ENCODE peak calls at places on chromosome 9, in six cellular contexts. O is sigmoid colon, N is WTC11, R is A673, H is left lung, G is tibial nerve. V is an unnamed sample.
A peak's percentile ranks its signal among the peaks of the same experiment; 100 is the strongest.

GRCh38 chr9:86405926-86406325 is 51.7 kb upstream of the TUT7 start:
- DNase-seq in O (no peak), N (no peak), R (peak; percentile 84), H (no peak), G (no peak), V (no peak)

GRCh38 chr9:89797970-89798369 is 193.2 kb downstream of the GADD45G start:
- DNase-seq in O (no peak), N (no peak), R (no peak), H (no peak), G (no peak), V (no peak)

GRCh38 chr9:6239048-6239461 is 23.4 kb downstream of the IL33 start:
- DNase-seq in O (no peak), N (no peak), R (no peak), H (no peak), G (no peak), V (no peak)

GRCh38 chr9:103755441-103755840 is 338.7 kb upstream of the SMC2 start:
- DNase-seq in O (no peak), N (no peak), R (no peak), H (no peak), G (no peak), V (no peak)

GRCh38 chr9:5186416-5187169 is 1.2 kb upstream of the INSL6 start:
- DNase-seq in O (no peak), N (peak; percentile 56), R (peak; percentile 62), H (no peak), G (no peak), V (peak; percentile 57)

GRCh38 chr9:129170229-129170628 is 7.8 kb downstream of the IER5L start:
- DNase-seq in O (no peak), N (no peak), R (no peak), H (no peak), G (no peak), V (no peak)

GRCh38 chr9:135482015-135482754 is 2.6 kb downstream of the PPP1R26 start:
- DNase-seq in O (no peak), N (no peak), R (no peak), H (no peak), G (no peak), V (no peak)

GRCh38 chr9:108668191-108668940 is 187.4 kb downstream of the ACTL7B start:
- DNase-seq in O (no peak), N (no peak), R (no peak), H (no peak), G (no peak), V (no peak)

GRCh38 chr9:80305136-80305535 is 733.4 kb downstream of the TLE4 start:
- DNase-seq in O (no peak), N (no peak), R (no peak), H (no peak), G (no peak), V (no peak)

GRCh38 chr9:91532325-91532724 is 108.7 kb upstream of the NFIL3 start:
- DNase-seq in O (no peak), N (no peak), R (no peak), H (no peak), G (no peak), V (no peak)

GRCh38 chr9:137816531-137817235 is 60.9 kb upstream of the CACNA1B start:
- DNase-seq in O (no peak), N (no peak), R (no peak), H (peak; percentile 21), G (no peak), V (no peak)

GRCh38 chr9:122001491-122002201 is 91.5 kb downstream of the TTLL11 start:
- DNase-seq in O (no peak), N (no peak), R (peak; percentile 40), H (no peak), G (no peak), V (no peak)

GRCh38 chr9:93636667-93637066 is 60.3 kb downstream of the PHF2 start:
- DNase-seq in O (peak; percentile 46), N (no peak), R (no peak), H (no peak), G (no peak), V (no peak)

GRCh38 chr9:91185193-91185886 is 176.4 kb downstream of the AUH start:
- DNase-seq in O (peak; percentile 40), N (no peak), R (no peak), H (no peak), G (peak; percentile 3), V (no peak)

GRCh38 chr9:86734762-86735161 is 212.5 kb downstream of the GAS1 start:
- DNase-seq in O (no peak), N (no peak), R (peak; percentile 46), H (no peak), G (no peak), V (no peak)

GRCh38 chr9:81787747-81788632 is 98.6 kb upstream of the TLE1 start:
- DNase-seq in O (peak; percentile 64), N (no peak), R (no peak), H (peak; percentile 37), G (no peak), V (no peak)

GRCh38 chr9:19967567-19968459 is 179.0 kb upstream of the SLC24A2 start:
- DNase-seq in O (no peak), N (peak; percentile 19), R (no peak), H (no peak), G (no peak), V (no peak)

GRCh38 chr9:134404376-134405358 is 78.4 kb downstream of the RXRA start:
- DNase-seq in O (no peak), N (no peak), R (no peak), H (no peak), G (no peak), V (no peak)

GRCh38 chr9:107883496-107884120 is 394.0 kb upstream of the KLF4 start:
- DNase-seq in O (no peak), N (no peak), R (no peak), H (no peak), G (no peak), V (no peak)

GRCh38 chr9:133375116-133375723 is 640 bp downstream of the SURF4 start:
- DNase-seq in O (no peak), N (peak; percentile 35), R (peak; percentile 54), H (no peak), G (no peak), V (peak; percentile 36)

GRCh38 chr9:22053178-22053577 is 44.1 kb upstream of the CDKN2B start:
- DNase-seq in O (no peak), N (no peak), R (no peak), H (no peak), G (no peak), V (no peak)

GRCh38 chr9:22008662-22009562 is at the start of gene CDKN2B:
- DNase-seq in O (peak; percentile 97), N (peak; percentile 96), R (no peak), H (peak; percentile 97), G (peak; percentile 93), V (peak; percentile 96)

GRCh38 chr9:80127920-80128319 is 556.2 kb downstream of the TLE4 start:
- DNase-seq in O (no peak), N (no peak), R (no peak), H (no peak), G (no peak), V (no peak)

GRCh38 chr9:6757988-6758417 is 230 bp downstream of the KDM4C start:
- DNase-seq in O (no peak), N (peak; percentile 97), R (no peak), H (peak; percentile 96), G (no peak), V (no peak)

GRCh38 chr9:133792721-133793470 is 54.7 kb upstream of the SARDH start:
- DNase-seq in O (peak; percentile 88), N (peak; percentile 80), R (peak; percentile 57), H (peak; percentile 85), G (peak; percentile 68), V (peak; percentile 79)

GRCh38 chr9:105447814-105448812 is at the start of gene FSD1L:
- DNase-seq in O (peak; percentile 97), N (peak; percentile 93), R (peak; percentile 93), H (peak; percentile 95), G (peak; percentile 78), V (peak; percentile 76)
- TF ChIP-seq CTCF in O (no peak), N (no peak), R (peak; percentile 24), H (no peak), G (peak; percentile 6), V (no peak)

DNA sequence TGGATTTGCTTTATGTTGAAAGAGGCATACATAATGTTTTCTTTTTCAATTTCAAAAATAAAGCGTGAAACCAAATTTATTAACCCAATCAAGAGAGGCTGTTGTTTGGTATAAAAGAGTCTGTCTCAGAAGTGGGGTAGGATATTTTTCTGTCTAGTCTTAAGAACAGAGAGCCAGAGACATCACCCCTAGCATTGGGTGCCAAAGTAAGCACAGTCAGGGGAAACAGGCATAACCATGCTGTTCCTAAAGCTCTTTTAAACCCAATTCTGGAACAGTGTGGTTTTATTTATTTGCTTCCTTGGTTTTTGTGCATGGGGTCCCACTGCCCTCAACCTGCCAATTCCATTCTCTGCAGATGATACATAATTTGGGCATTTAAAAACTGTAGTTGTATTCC is 88.2 kb downstream of the UBE2R2 start:
- DNase-seq in O (no peak), N (no peak), R (no peak), H (no peak), G (no peak), V (no peak)
- TF ChIP-seq CTCF in O (no peak), N (no peak), R (no peak), H (no peak), G (no peak), V (no peak)

GRCh38 chr9:126700903-126701819 is 87.4 kb downstream of the LMX1B start:
- DNase-seq in O (peak; percentile 24), N (peak; percentile 12), R (no peak), H (no peak), G (no peak), V (peak; percentile 5)
- TF ChIP-seq CTCF in O (no peak), N (no peak), R (no peak), H (no peak), G (no peak), V (no peak)

DNA sequence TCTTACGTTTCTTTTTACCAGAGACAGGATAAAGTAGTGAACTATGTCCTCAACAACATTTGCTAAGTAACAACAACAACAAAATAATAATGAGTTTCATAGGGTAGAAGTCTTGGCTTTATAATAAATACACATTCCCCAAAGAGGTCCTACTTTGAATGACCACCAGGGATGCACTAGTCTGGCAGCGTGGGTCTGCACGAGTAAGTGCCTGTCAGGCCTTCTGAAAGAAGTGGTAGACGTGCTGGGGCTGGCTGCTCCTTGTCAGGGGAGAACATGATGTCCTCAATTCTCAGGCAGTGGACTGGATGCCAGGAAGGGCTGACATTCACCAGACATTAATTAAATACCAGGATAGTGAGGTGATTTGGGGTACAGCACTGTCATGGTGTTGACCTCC is 331.1 kb downstream of the TMEM38B start:
- DNase-seq in O (no peak), N (no peak), R (no peak), H (no peak), G (no peak), V (no peak)
- TF ChIP-seq CTCF in O (no peak), N (no peak), R (no peak), H (no peak), G (no peak), V (peak; percentile 51)

GRCh38 chr9:98216391-98216790 is 24.0 kb upstream of the CORO2A start:
- DNase-seq in O (no peak), N (no peak), R (no peak), H (no peak), G (no peak), V (no peak)

GRCh38 chr9:98215266-98215665 is 22.8 kb upstream of the CORO2A start:
- DNase-seq in O (no peak), N (no peak), R (no peak), H (no peak), G (no peak), V (no peak)

GRCh38 chr9:98214811-98215210 is 22.4 kb upstream of the CORO2A start:
- DNase-seq in O (no peak), N (no peak), R (no peak), H (no peak), G (no peak), V (no peak)

GRCh38 chr9:98217255-98217654 is 24.8 kb upstream of the CORO2A start:
- DNase-seq in O (no peak), N (no peak), R (no peak), H (no peak), G (no peak), V (no peak)

GRCh38 chr9:98215821-98216220 is 23.4 kb upstream of the CORO2A start:
- DNase-seq in O (no peak), N (peak; percentile 54), R (no peak), H (no peak), G (no peak), V (peak; percentile 42)
- TF ChIP-seq CTCF in O (no peak), N (peak; percentile 28), R (peak; percentile 31), H (no peak), G (no peak), V (peak; percentile 56)